ENCODE peak calls at places on chromosomes 3 and 15, in six cellular contexts. T, J, C, M, D and Y are unnamed samples.

GRCh38 chr15:96264351-96264798 is 66.1 kb upstream of the NR2F2 start:
- DNase-seq in T (no peak), J (no peak), C (no peak), M (no peak), D (no peak), Y (peak; percentile 20)

GRCh38 chr3:58660998-58661397 is 5.6 kb downstream of the FAM3D start:
- DNase-seq in T (no peak), J (no peak), C (no peak), M (no peak), D (no peak), Y (no peak)

GRCh38 chr3:54361884-54362283 is 239.5 kb downstream of the CACNA2D3 start:
- DNase-seq in T (no peak), J (no peak), C (no peak), M (no peak), D (no peak), Y (no peak)

GRCh38 chr15:80991446-80991845 is 1.8 kb upstream of the MESD start:
- DNase-seq in T (no peak), J (no peak), C (peak; percentile 89), M (no peak), D (peak; percentile 43), Y (no peak)

GRCh38 chr15:40957581-40958051 is 4.3 kb downstream of the CHAC1 start:
- DNase-seq in T (no peak), J (no peak), C (peak; percentile 96), M (no peak), D (peak; percentile 62), Y (peak; percentile 76)

GRCh38 chr3:30934208-30934550 is 39.7 kb upstream of the GADL1 start:
- DNase-seq in T (no peak), J (no peak), C (no peak), M (peak; percentile 55), D (no peak), Y (no peak)

GRCh38 chr3:62587579-62588031 is 214.3 kb upstream of the FEZF2 start:
- DNase-seq in T (no peak), J (no peak), C (no peak), M (no peak), D (no peak), Y (no peak)

GRCh38 chr3:177977381-177978158 is 558.7 kb upstream of the KCNMB2 start:
- DNase-seq in T (no peak), J (no peak), C (no peak), M (no peak), D (no peak), Y (no peak)

GRCh38 chr3:44468572-44469520 is 8.6 kb downstream of the ZNF445 start:
- DNase-seq in T (no peak), J (no peak), C (no peak), M (no peak), D (no peak), Y (no peak)

DNA sequence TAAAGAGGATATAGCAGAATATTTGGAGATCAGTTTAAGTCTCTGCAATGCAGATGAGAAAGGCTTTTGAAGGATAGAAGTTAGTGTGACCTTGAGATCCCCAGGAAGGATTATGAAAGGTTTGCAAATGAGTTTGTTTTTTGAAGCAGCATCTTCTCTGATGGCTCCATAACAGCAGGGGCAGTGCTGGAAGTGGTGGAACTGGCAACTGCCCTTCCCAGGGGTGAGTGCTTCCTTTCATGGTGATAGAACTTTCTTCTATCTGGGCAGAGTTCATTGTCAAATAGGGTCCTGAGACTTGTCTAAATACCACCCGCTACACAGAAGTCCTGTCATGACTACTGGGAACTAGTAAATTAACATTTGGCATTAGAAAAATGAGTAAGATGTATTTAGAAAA is 314.2 kb upstream of the MCTP2 start:
- DNase-seq in T (no peak), J (no peak), C (no peak), M (no peak), D (no peak), Y (no peak)
- H3K27ac ChIP-seq in T (no peak overlapping the region), J (no peak overlapping the region), C (no peak overlapping the region), M (no peak overlapping the region), D (no peak overlapping the region), Y (no peak overlapping the region)

GRCh38 chr3:143222505-143222904 is 102.9 kb downstream of the CHST2 start:
- DNase-seq in T (no peak), J (no peak), C (no peak), M (no peak), D (no peak), Y (no peak)
- H3K27ac ChIP-seq in T (no peak overlapping the region), J (no peak overlapping the region), C (no peak overlapping the region), M (no peak overlapping the region), D (no peak overlapping the region), Y (no peak overlapping the region)

GRCh38 chr15:25342629-25343028 is 96.2 kb downstream of the UBE3A start:
- DNase-seq in T (no peak), J (no peak), C (no peak), M (no peak), D (no peak), Y (no peak)

GRCh38 chr15:25347707-25348106 is 91.1 kb downstream of the UBE3A start:
- DNase-seq in T (no peak), J (no peak), C (no peak), M (no peak), D (no peak), Y (no peak)

GRCh38 chr15:25346371-25346770 is 92.5 kb downstream of the UBE3A start:
- DNase-seq in T (no peak), J (no peak), C (no peak), M (no peak), D (no peak), Y (no peak)

GRCh38 chr15:25345943-25346342 is 92.9 kb downstream of the UBE3A start:
- DNase-seq in T (no peak), J (no peak), C (peak; percentile 78), M (peak; percentile 57), D (no peak), Y (peak; percentile 47)
- H3K27ac ChIP-seq in T (no peak overlapping the region), J (no peak overlapping the region), C (peak overlapping the region; percentile 45), M (no peak overlapping the region), D (no peak overlapping the region), Y (no peak overlapping the region)

DNA sequence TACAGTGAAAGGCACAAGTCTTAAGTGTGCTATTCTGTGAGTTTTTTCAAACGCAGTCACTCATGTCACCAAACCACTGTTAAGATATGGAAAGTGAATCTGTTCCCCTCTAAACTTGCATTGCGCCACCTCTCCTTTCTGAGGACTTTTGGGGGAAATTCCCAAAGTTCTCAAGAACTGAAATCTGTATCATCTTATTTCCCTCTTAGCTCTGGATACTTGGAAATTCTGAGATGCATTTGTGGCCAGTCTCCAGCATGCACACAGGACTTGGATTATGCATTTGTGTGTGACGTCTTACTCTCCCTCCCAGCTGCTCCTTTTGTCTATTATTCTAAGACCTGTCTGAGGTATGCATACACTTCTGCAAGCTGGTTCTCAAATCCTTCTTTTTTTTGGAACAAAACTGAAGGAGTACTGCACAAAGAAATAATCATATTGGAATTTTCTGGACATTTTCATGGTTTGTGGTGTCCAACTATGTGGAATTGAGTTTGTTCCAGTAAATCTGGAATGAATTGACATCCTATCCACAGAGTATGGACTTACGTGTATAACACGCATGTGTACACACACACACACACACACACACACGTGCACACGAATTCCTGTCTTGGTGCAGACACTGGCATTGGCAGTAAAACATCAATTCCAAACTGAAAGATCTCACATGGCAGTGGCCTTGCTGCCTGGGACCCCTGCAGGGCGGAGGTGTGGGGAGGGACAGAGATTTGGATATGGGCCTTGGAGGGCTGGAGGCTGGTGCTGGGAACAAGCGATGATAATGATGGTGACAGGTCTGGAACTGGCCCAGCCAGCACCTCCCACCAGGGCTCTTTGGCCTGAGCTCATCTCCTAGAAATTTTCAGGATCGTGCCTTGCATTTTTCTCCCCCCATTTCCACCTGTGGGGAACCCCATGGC is 8.2 kb upstream of the LCTL start:
- DNase-seq in T (no peak), J (no peak), C (peak; percentile 25), M (no peak), D (no peak), Y (no peak)
- H3K27ac ChIP-seq in T (no peak overlapping the region), J (no peak overlapping the region), C (no peak overlapping the region), M (no peak overlapping the region), D (no peak overlapping the region), Y (no peak overlapping the region)